ENCODE peak calls at places on chromosomes 7 and 10, in seven cellular contexts. One of them, this sample, is unnamed.

GRCh38 chr7:15667999-15668398 is 18.5 kb downstream of the MEOX2 start:
- DNase-seq in activated CD8-positive, alpha-beta memory T cell treated with anti-CD3 and anti-CD28 coated beads, Interleukin-2, amount 10 ng/mL, durations not matched to agents 7 days and 5 days: no peak
- DNase-seq in fibroblast of mammary gland: no peak
- DNase-seq in NCI-H345: no peak
- DNase-seq in coronary artery: no peak
- DNase-seq in endothelial cell: no peak
- DNase-seq in colonic mucosa: peak; percentile 68
- DNase-seq in this sample: no peak

GRCh38 chr10:75395171-75395954 is 6.2 kb downstream of the ZNF503 start:
- DNase-seq in activated CD8-positive, alpha-beta memory T cell treated with anti-CD3 and anti-CD28 coated beads, Interleukin-2, amount 10 ng/mL, durations not matched to agents 7 days and 5 days: no peak
- DNase-seq in fibroblast of mammary gland: peak; percentile 21
- DNase-seq in NCI-H345: no peak
- DNase-seq in coronary artery: no peak
- DNase-seq in endothelial cell: peak; percentile 85
- DNase-seq in colonic mucosa: peak; percentile 65
- DNase-seq in this sample: peak; percentile 57

GRCh38 chr7:8285155-8285554 is 23.2 kb upstream of the ICA1 start:
- DNase-seq in activated CD8-positive, alpha-beta memory T cell treated with anti-CD3 and anti-CD28 coated beads, Interleukin-2, amount 10 ng/mL, durations not matched to agents 7 days and 5 days: no peak
- DNase-seq in fibroblast of mammary gland: no peak
- DNase-seq in NCI-H345: no peak
- DNase-seq in coronary artery: no peak
- DNase-seq in endothelial cell: no peak
- DNase-seq in colonic mucosa: no peak
- DNase-seq in this sample: no peak

GRCh38 chr10:72697711-72698110 is 5.8 kb downstream of the MCU start:
- DNase-seq in activated CD8-positive, alpha-beta memory T cell treated with anti-CD3 and anti-CD28 coated beads, Interleukin-2, amount 10 ng/mL, durations not matched to agents 7 days and 5 days: no peak
- DNase-seq in fibroblast of mammary gland: peak; percentile 40
- DNase-seq in NCI-H345: no peak
- DNase-seq in coronary artery: no peak
- DNase-seq in endothelial cell: no peak
- DNase-seq in colonic mucosa: no peak
- DNase-seq in this sample: no peak

GRCh38 chr7:107856806-107857540 is 34.0 kb upstream of the DLD start:
- DNase-seq in activated CD8-positive, alpha-beta memory T cell treated with anti-CD3 and anti-CD28 coated beads, Interleukin-2, amount 10 ng/mL, durations not matched to agents 7 days and 5 days: peak; percentile 76
- DNase-seq in fibroblast of mammary gland: no peak
- DNase-seq in NCI-H345: no peak
- DNase-seq in coronary artery: no peak
- DNase-seq in endothelial cell: no peak
- DNase-seq in colonic mucosa: peak; percentile 53
- DNase-seq in this sample: no peak

GRCh38 chr10:25261571-25261970 is 86.8 kb downstream of the GPR158 start:
- DNase-seq in activated CD8-positive, alpha-beta memory T cell treated with anti-CD3 and anti-CD28 coated beads, Interleukin-2, amount 10 ng/mL, durations not matched to agents 7 days and 5 days: no peak
- DNase-seq in fibroblast of mammary gland: no peak
- DNase-seq in NCI-H345: no peak
- DNase-seq in coronary artery: no peak
- DNase-seq in endothelial cell: no peak
- DNase-seq in colonic mucosa: no peak
- DNase-seq in this sample: no peak

GRCh38 chr10:30454744-30455498 is 20.9 kb downstream of the MAP3K8 start:
- DNase-seq in activated CD8-positive, alpha-beta memory T cell treated with anti-CD3 and anti-CD28 coated beads, Interleukin-2, amount 10 ng/mL, durations not matched to agents 7 days and 5 days: no peak
- DNase-seq in fibroblast of mammary gland: peak; percentile 95
- DNase-seq in NCI-H345: no peak
- DNase-seq in coronary artery: no peak
- DNase-seq in endothelial cell: no peak
- DNase-seq in colonic mucosa: peak; percentile 5
- DNase-seq in this sample: no peak

GRCh38 chr7:24440851-24441250 is 132.4 kb upstream of the PALS2 start:
- DNase-seq in activated CD8-positive, alpha-beta memory T cell treated with anti-CD3 and anti-CD28 coated beads, Interleukin-2, amount 10 ng/mL, durations not matched to agents 7 days and 5 days: no peak
- DNase-seq in fibroblast of mammary gland: peak; percentile 32
- DNase-seq in NCI-H345: no peak
- DNase-seq in coronary artery: no peak
- DNase-seq in endothelial cell: no peak
- DNase-seq in colonic mucosa: no peak
- DNase-seq in this sample: no peak

GRCh38 chr10:129741280-129741977 is 222.6 kb downstream of the EBF3 start:
- DNase-seq in activated CD8-positive, alpha-beta memory T cell treated with anti-CD3 and anti-CD28 coated beads, Interleukin-2, amount 10 ng/mL, durations not matched to agents 7 days and 5 days: no peak
- DNase-seq in fibroblast of mammary gland: no peak
- DNase-seq in NCI-H345: no peak
- DNase-seq in coronary artery: peak; percentile 50
- DNase-seq in endothelial cell: no peak
- DNase-seq in colonic mucosa: no peak
- DNase-seq in this sample: no peak

GRCh38 chr10:8575551-8576100 is 521.1 kb downstream of the GATA3 start:
- DNase-seq in activated CD8-positive, alpha-beta memory T cell treated with anti-CD3 and anti-CD28 coated beads, Interleukin-2, amount 10 ng/mL, durations not matched to agents 7 days and 5 days: no peak
- DNase-seq in fibroblast of mammary gland: no peak
- DNase-seq in NCI-H345: no peak
- DNase-seq in coronary artery: no peak
- DNase-seq in endothelial cell: no peak
- DNase-seq in colonic mucosa: no peak
- DNase-seq in this sample: no peak

GRCh38 chr7:139079861-139080260 is 29.7 kb downstream of the ZC3HAV1 start:
- DNase-seq in activated CD8-positive, alpha-beta memory T cell treated with anti-CD3 and anti-CD28 coated beads, Interleukin-2, amount 10 ng/mL, durations not matched to agents 7 days and 5 days: no peak
- DNase-seq in fibroblast of mammary gland: no peak
- DNase-seq in NCI-H345: no peak
- DNase-seq in coronary artery: no peak
- DNase-seq in endothelial cell: no peak
- DNase-seq in colonic mucosa: no peak
- DNase-seq in this sample: no peak

GRCh38 chr7:96303686-96304443 is 18.0 kb downstream of the SLC25A13 start:
- DNase-seq in activated CD8-positive, alpha-beta memory T cell treated with anti-CD3 and anti-CD28 coated beads, Interleukin-2, amount 10 ng/mL, durations not matched to agents 7 days and 5 days: no peak
- DNase-seq in fibroblast of mammary gland: peak; percentile 78
- DNase-seq in NCI-H345: no peak
- DNase-seq in coronary artery: no peak
- DNase-seq in endothelial cell: no peak
- DNase-seq in colonic mucosa: no peak
- DNase-seq in this sample: peak; percentile 62

GRCh38 chr10:71099731-71100361 is 112.5 kb upstream of the UNC5B start:
- DNase-seq in activated CD8-positive, alpha-beta memory T cell treated with anti-CD3 and anti-CD28 coated beads, Interleukin-2, amount 10 ng/mL, durations not matched to agents 7 days and 5 days: no peak
- DNase-seq in fibroblast of mammary gland: no peak
- DNase-seq in NCI-H345: no peak
- DNase-seq in coronary artery: no peak
- DNase-seq in endothelial cell: no peak
- DNase-seq in colonic mucosa: no peak
- DNase-seq in this sample: no peak

GRCh38 chr7:139471740-139472353 is 11.6 kb downstream of the KLRG2 start:
- DNase-seq in activated CD8-positive, alpha-beta memory T cell treated with anti-CD3 and anti-CD28 coated beads, Interleukin-2, amount 10 ng/mL, durations not matched to agents 7 days and 5 days: no peak
- DNase-seq in fibroblast of mammary gland: peak; percentile 26
- DNase-seq in NCI-H345: no peak
- DNase-seq in coronary artery: no peak
- DNase-seq in endothelial cell: no peak
- DNase-seq in colonic mucosa: no peak
- DNase-seq in this sample: no peak

GRCh38 chr10:69125554-69125953 is 1.6 kb downstream of the VPS26A start:
- DNase-seq in activated CD8-positive, alpha-beta memory T cell treated with anti-CD3 and anti-CD28 coated beads, Interleukin-2, amount 10 ng/mL, durations not matched to agents 7 days and 5 days: no peak
- DNase-seq in fibroblast of mammary gland: no peak
- DNase-seq in NCI-H345: no peak
- DNase-seq in coronary artery: no peak
- DNase-seq in endothelial cell: no peak
- DNase-seq in colonic mucosa: no peak
- DNase-seq in this sample: no peak

GRCh38 chr7:148868378-148868674 is 15.8 kb downstream of the EZH2 start:
- DNase-seq in activated CD8-positive, alpha-beta memory T cell treated with anti-CD3 and anti-CD28 coated beads, Interleukin-2, amount 10 ng/mL, durations not matched to agents 7 days and 5 days: no peak
- DNase-seq in fibroblast of mammary gland: no peak
- DNase-seq in NCI-H345: no peak
- DNase-seq in coronary artery: no peak
- DNase-seq in endothelial cell: no peak
- DNase-seq in colonic mucosa: no peak
- DNase-seq in this sample: no peak

GRCh38 chr7:4079366-4079765 is 602.7 kb upstream of the FOXK1 start:
- DNase-seq in activated CD8-positive, alpha-beta memory T cell treated with anti-CD3 and anti-CD28 coated beads, Interleukin-2, amount 10 ng/mL, durations not matched to agents 7 days and 5 days: no peak
- DNase-seq in fibroblast of mammary gland: no peak
- DNase-seq in NCI-H345: no peak
- DNase-seq in coronary artery: no peak
- DNase-seq in endothelial cell: no peak
- DNase-seq in colonic mucosa: no peak
- DNase-seq in this sample: no peak

GRCh38 chr10:35661236-35661635 is 19.1 kb upstream of the FZD8 start:
- DNase-seq in activated CD8-positive, alpha-beta memory T cell treated with anti-CD3 and anti-CD28 coated beads, Interleukin-2, amount 10 ng/mL, durations not matched to agents 7 days and 5 days: no peak
- DNase-seq in fibroblast of mammary gland: no peak
- DNase-seq in NCI-H345: no peak
- DNase-seq in coronary artery: no peak
- DNase-seq in endothelial cell: no peak
- DNase-seq in colonic mucosa: no peak
- DNase-seq in this sample: no peak

GRCh38 chr7:95330194-95331003 is 6.1 kb upstream of the PON1 start:
- DNase-seq in activated CD8-positive, alpha-beta memory T cell treated with anti-CD3 and anti-CD28 coated beads, Interleukin-2, amount 10 ng/mL, durations not matched to agents 7 days and 5 days: no peak
- DNase-seq in fibroblast of mammary gland: peak; percentile 37
- DNase-seq in NCI-H345: no peak
- DNase-seq in coronary artery: no peak
- DNase-seq in endothelial cell: no peak
- DNase-seq in colonic mucosa: no peak
- DNase-seq in this sample: no peak

GRCh38 chr7:28853150-28853549 is 105.0 kb downstream of the TRIL start:
- DNase-seq in activated CD8-positive, alpha-beta memory T cell treated with anti-CD3 and anti-CD28 coated beads, Interleukin-2, amount 10 ng/mL, durations not matched to agents 7 days and 5 days: no peak
- DNase-seq in fibroblast of mammary gland: no peak
- DNase-seq in NCI-H345: no peak
- DNase-seq in coronary artery: no peak
- DNase-seq in endothelial cell: no peak
- DNase-seq in colonic mucosa: no peak
- DNase-seq in this sample: no peak

GRCh38 chr7:75028299-75028698 is 45.3 kb downstream of the RCC1L start:
- DNase-seq in activated CD8-positive, alpha-beta memory T cell treated with anti-CD3 and anti-CD28 coated beads, Interleukin-2, amount 10 ng/mL, durations not matched to agents 7 days and 5 days: no peak
- DNase-seq in fibroblast of mammary gland: no peak
- DNase-seq in NCI-H345: no peak
- DNase-seq in coronary artery: no peak
- DNase-seq in endothelial cell: no peak
- DNase-seq in colonic mucosa: no peak
- DNase-seq in this sample: no peak

GRCh38 chr7:158281441-158281840 is 306.2 kb downstream of the PTPRN2 start:
- DNase-seq in activated CD8-positive, alpha-beta memory T cell treated with anti-CD3 and anti-CD28 coated beads, Interleukin-2, amount 10 ng/mL, durations not matched to agents 7 days and 5 days: no peak
- DNase-seq in fibroblast of mammary gland: no peak
- DNase-seq in NCI-H345: no peak
- DNase-seq in coronary artery: peak; percentile 52
- DNase-seq in endothelial cell: no peak
- DNase-seq in colonic mucosa: no peak
- DNase-seq in this sample: peak; percentile 23